ENCODE peak calls at places on chromosomes 11 and 22, in four cellular contexts. Y, B, X and F are unnamed samples.

GRCh38 chr11:118353084-118353710 is 6.2 kb upstream of the UBE4A start:
- DNase-seq in Y (no peak), B (no peak), X (peak; percentile 25), F (no peak)

GRCh38 chr22:47806894-47807293 is 1044.4 kb downstream of the TBC1D22A start:
- DNase-seq in Y (no peak), B (no peak), X (no peak), F (no peak)

GRCh38 chr22:47551438-47551788 is 789.0 kb downstream of the TBC1D22A start:
- DNase-seq in Y (no peak), B (no peak), X (no peak), F (no peak)

GRCh38 chr22:30859714-30860095 is 108.9 kb downstream of the MORC2 start:
- DNase-seq in Y (no peak), B (no peak), X (no peak), F (no peak)

GRCh38 chr11:37946155-37946766 is 1348.2 kb upstream of the RAG2 start:
- DNase-seq in Y (peak; percentile 35), B (peak; percentile 19), X (peak; percentile 78), F (peak; percentile 62)

GRCh38 chr22:19998991-19999820 is 17.4 kb downstream of the ARVCF start:
- DNase-seq in Y (no peak), B (no peak), X (no peak), F (no peak)

GRCh38 chr22:38262051-38262795 is 10.6 kb downstream of the TMEM184B start:
- DNase-seq in Y (peak; percentile 46), B (peak; percentile 74), X (peak; percentile 29), F (no peak)

GRCh38 chr11:77252555-77253270 is 48.8 kb downstream of the GDPD4 start:
- DNase-seq in Y (no peak), B (peak; percentile 41), X (no peak), F (no peak)

GRCh38 chr11:108592591-108593213 is 866 bp downstream of the EXPH5 start:
- DNase-seq in Y (peak; percentile 28), B (peak; percentile 55), X (no peak), F (no peak)

GRCh38 chr11:107785401-107785800 is 73.2 kb downstream of the SLC35F2 start:
- DNase-seq in Y (no peak), B (no peak), X (no peak), F (peak; percentile 23)

GRCh38 chr11:1652442-1652777 is 22.8 kb downstream of the KRTAP5-5 start:
- DNase-seq in Y (no peak), B (no peak), X (no peak), F (no peak)

GRCh38 chr11:14645247-14645912 is 1.8 kb downstream of the PDE3B start:
- DNase-seq in Y (no peak), B (no peak), X (peak; percentile 28), F (peak; percentile 2)

GRCh38 chr22:29028468-29028867 is 33.2 kb downstream of the C22orf31 start:
- DNase-seq in Y (no peak), B (no peak), X (no peak), F (no peak)

GRCh38 chr11:11748706-11749365 is 92.9 kb upstream of the USP47 start:
- DNase-seq in Y (no peak), B (no peak), X (no peak), F (peak; percentile 3)

GRCh38 chr22:38696606-38697005 is 4.1 kb downstream of the JOSD1 start:
- DNase-seq in Y (peak; percentile 53), B (no peak), X (peak; percentile 92), F (peak; percentile 80)

GRCh38 chr11:86802601-86803051 is 2.3 kb downstream of the PRSS23 start:
- DNase-seq in Y (peak; percentile 46), B (no peak), X (peak; percentile 80), F (no peak)

GRCh38 chr11:93481696-93482095 is 61.5 kb downstream of the SMCO4 start:
- DNase-seq in Y (no peak), B (no peak), X (no peak), F (no peak)

GRCh38 chr11:115693002-115693401 is 188.8 kb upstream of the CADM1 start:
- DNase-seq in Y (no peak), B (no peak), X (no peak), F (no peak)

GRCh38 chr11:69244286-69244685 is 49.7 kb upstream of the MYEOV start:
- DNase-seq in Y (no peak), B (peak; percentile 6), X (no peak), F (no peak)

GRCh38 chr11:109851780-109852390 is 241.3 kb upstream of the ZC3H12C start:
- DNase-seq in Y (no peak), B (no peak), X (no peak), F (no peak)

GRCh38 chr22:17772963-17773605 is 1.2 kb downstream of the BID start:
- DNase-seq in Y (peak; percentile 56), B (no peak), X (no peak), F (no peak)

GRCh38 chr11:110376711-110377324 is 52.9 kb upstream of the FDX1 start:
- DNase-seq in Y (peak; percentile 68), B (peak; percentile 71), X (peak; percentile 93), F (peak; percentile 85)

GRCh38 chr11:2549491-2549875 is 104.7 kb downstream of the KCNQ1 start:
- DNase-seq in Y (no peak), B (no peak), X (no peak), F (no peak)

GRCh38 chr11:43067681-43068080 is 244.1 kb upstream of the API5 start:
- DNase-seq in Y (no peak), B (no peak), X (no peak), F (no peak)

GRCh38 chr11:44112083-44112865 is 16.8 kb downstream of the EXT2 start:
- DNase-seq in Y (no peak), B (no peak), X (no peak), F (peak; percentile 46)

GRCh38 chr11:22752908-22753310 is 76.7 kb downstream of the SVIP start:
- DNase-seq in Y (no peak), B (no peak), X (no peak), F (no peak)

GRCh38 chr22:42280140-42280539 is 9.7 kb upstream of the TCF20 start:
- DNase-seq in Y (no peak), B (no peak), X (no peak), F (no peak)

GRCh38 chr11:114166897-114167323 is 107.4 kb downstream of the ZBTB16 start:
- DNase-seq in Y (peak; percentile 17), B (no peak), X (peak; percentile 89), F (peak; percentile 72)

GRCh38 chr22:21029486-21030025 is 2.8 kb downstream of the SLC7A4 start:
- DNase-seq in Y (no peak), B (no peak), X (no peak), F (no peak)

GRCh38 chr11:111565111-111565720 is 24.7 kb downstream of the LAYN start:
- DNase-seq in Y (peak; percentile 60), B (peak; percentile 73), X (peak; percentile 77), F (peak; percentile 79)

GRCh38 chr11:75145196-75145971 is 5.5 kb upstream of the SLCO2B1 start:
- DNase-seq in Y (no peak), B (no peak), X (no peak), F (no peak)

GRCh38 chr11:10042699-10043098 is 251.3 kb downstream of the SBF2 start:
- DNase-seq in Y (no peak), B (no peak), X (no peak), F (no peak)

GRCh38 chr22:38652858-38653257 is 3.3 kb downstream of the FAM227A start:
- DNase-seq in Y (no peak), B (peak; percentile 35), X (no peak), F (no peak)

GRCh38 chr11:2944953-2945756 is 15.9 kb upstream of the PHLDA2 start:
- DNase-seq in Y (no peak), B (peak; percentile 87), X (peak; percentile 83), F (peak; percentile 93)

GRCh38 chr11:121024989-121025388 is 1.1 kb downstream of the TBCEL start:
- DNase-seq in Y (no peak), B (no peak), X (no peak), F (no peak)

GRCh38 chr11:9568854-9569587 is 4.4 kb upstream of the WEE1 start:
- DNase-seq in Y (peak; percentile 70), B (peak; percentile 94), X (peak; percentile 79), F (peak; percentile 87)

GRCh38 chr22:37079668-37080171 is 28.2 kb downstream of the KCTD17 start:
- DNase-seq in Y (peak; percentile 63), B (no peak), X (peak; percentile 55), F (peak; percentile 21)

GRCh38 chr11:134779179-134779578 is 367.1 kb upstream of the B3GAT1 start:
- DNase-seq in Y (no peak), B (no peak), X (no peak), F (no peak)

GRCh38 chr11:125494601-125494986 is 1.5 kb downstream of the FEZ1 start:
- DNase-seq in Y (no peak), B (no peak), X (no peak), F (no peak)
- H3K4me3 ChIP-seq in Y (no peak overlapping the region), B (peak overlapping the region; percentile 42), X (peak overlapping the region; percentile 73), F (peak overlapping the region; percentile 75)

DNA sequence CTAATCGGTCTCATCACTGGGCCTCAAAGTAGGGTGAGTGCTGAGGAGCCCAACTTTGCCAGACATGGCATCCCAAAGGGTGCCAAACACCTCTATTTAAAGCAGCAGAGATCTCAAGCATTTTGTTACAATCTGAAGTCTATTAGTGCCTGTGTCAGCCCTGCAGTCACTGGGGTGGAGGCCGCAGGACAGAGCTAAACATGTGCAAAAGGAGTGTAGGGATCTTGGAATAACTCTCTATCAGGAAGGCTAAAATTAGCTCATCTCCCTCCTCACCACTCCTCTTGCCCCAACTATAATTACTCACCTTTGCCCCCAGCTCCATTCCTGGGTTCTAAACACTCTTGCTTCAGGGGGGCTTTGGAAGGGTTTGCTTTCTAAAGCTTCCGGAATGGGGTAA is 87.5 kb downstream of the TIMP3 start:
- DNase-seq in Y (no peak), B (no peak), X (no peak), F (no peak)
- H3K27ac ChIP-seq in Y (no peak overlapping the region), B (no peak overlapping the region), X (no peak overlapping the region), F (no peak overlapping the region)

GRCh38 chr11:25737071-25737675 is 594.8 kb upstream of the ANO3 start:
- DNase-seq in Y (no peak), B (no peak), X (no peak), F (no peak)

GRCh38 chr11:25733777-25734176 is 598.2 kb upstream of the ANO3 start:
- DNase-seq in Y (no peak), B (no peak), X (no peak), F (no peak)

DNA sequence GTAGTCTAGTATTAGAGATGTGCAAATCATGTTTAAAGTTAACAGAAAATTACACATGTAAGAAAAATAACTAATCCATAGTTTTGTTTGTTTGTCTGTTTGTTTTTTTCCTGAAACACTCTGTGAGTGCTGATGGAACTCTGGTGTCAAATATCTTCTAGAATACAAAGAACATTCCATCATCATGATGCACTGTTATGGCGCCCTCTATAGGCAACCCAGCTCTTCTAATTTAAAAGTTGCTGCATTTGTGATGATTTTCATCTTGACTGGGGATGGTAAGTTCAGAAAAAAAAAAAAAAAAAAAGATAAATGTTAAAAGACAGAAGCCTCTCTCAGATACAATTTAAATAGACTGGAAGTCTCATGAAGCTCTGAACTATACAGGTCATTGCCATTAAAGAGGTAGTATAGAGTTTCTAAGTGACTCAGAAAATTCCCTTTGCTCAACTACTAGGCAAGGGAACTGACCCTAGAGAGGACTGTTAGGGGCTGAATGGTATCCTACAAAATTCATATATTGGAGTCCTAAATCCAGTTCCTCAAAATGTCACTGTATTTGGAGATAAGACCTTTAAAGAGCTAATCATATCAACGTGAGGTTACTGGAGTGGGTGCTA is 597.2 kb upstream of the ANO3 start:
- DNase-seq in Y (no peak), B (no peak), X (no peak), F (peak; percentile 43)
- TF ChIP-seq CTCF in Y (peak; percentile 34), B (no peak), X (peak; percentile 5), F (peak; percentile 43)

GRCh38 chr11:119433369-119433749 is 10.4 kb upstream of the THY1 start:
- DNase-seq in Y (no peak), B (no peak), X (no peak), F (no peak)
- H3K4me3 ChIP-seq in Y (no peak overlapping the region), B (no peak overlapping the region), X (no peak overlapping the region), F (no peak overlapping the region)